ENCODE peak calls at places on chromosomes 16 and 17, in seven cellular contexts. M is nucleus accumbens, Y is uterus, L is breast epithelium, D is AG04450, X is T-helper 2 cell, F is right atrium auricular region. U is an unnamed sample.
A peak's percentile ranks its signal among the peaks of the same experiment; 100 is the strongest.

GRCh38 chr17:80422276-80422675 is 7.3 kb downstream of the ENDOV start:
- DNase-seq in M (no peak), Y (no peak), L (no peak), D (no peak), X (no peak), F (no peak), U (no peak)

GRCh38 chr16:68228652-68229051 is 7.3 kb downstream of the ESRP2 start:
- DNase-seq in M (no peak), Y (no peak), L (no peak), D (no peak), X (no peak), F (no peak), U (no peak)

GRCh38 chr17:35799942-35800341 is 4.5 kb upstream of the MMP28 start:
- DNase-seq in M (no peak), Y (peak; percentile 63), L (peak; percentile 88), D (no peak), X (no peak), F (no peak), U (no peak)

GRCh38 chr16:24717411-24717810 is 12.0 kb upstream of the TNRC6A start:
- DNase-seq in M (no peak), Y (no peak), L (no peak), D (no peak), X (no peak), F (no peak), U (no peak)

GRCh38 chr16:10554569-10554968 is 25.8 kb downstream of the EMP2 start:
- DNase-seq in M (no peak), Y (no peak), L (no peak), D (no peak), X (no peak), F (no peak), U (no peak)

GRCh38 chr16:16183562-16183961 is 39.7 kb downstream of the ABCC6 start:
- DNase-seq in M (no peak), Y (no peak), L (no peak), D (no peak), X (no peak), F (no peak), U (no peak)

GRCh38 chr16:50314665-50315064 is 48.3 kb downstream of the ADCY7 start:
- DNase-seq in M (no peak), Y (no peak), L (no peak), D (no peak), X (no peak), F (no peak), U (no peak)

GRCh38 chr17:45666641-45667040 is 117.5 kb upstream of the CRHR1 start:
- DNase-seq in M (no peak), Y (no peak), L (no peak), D (no peak), X (no peak), F (no peak), U (no peak)

GRCh38 chr16:71499775-71500364 is 10.7 kb upstream of the ZNF19 start:
- DNase-seq in M (no peak), Y (no peak), L (no peak), D (peak; percentile 33), X (no peak), F (no peak), U (peak; percentile 24)

GRCh38 chr16:57534337-57534880 is 2.0 kb downstream of the CCDC102A start:
- DNase-seq in M (no peak), Y (peak; percentile 12), L (peak; percentile 16), D (no peak), X (no peak), F (no peak), U (no peak)

GRCh38 chr17:77948690-77949114 is 9.8 kb upstream of the TNRC6C start:
- DNase-seq in M (no peak), Y (no peak), L (no peak), D (peak; percentile 10), X (no peak), F (no peak), U (no peak)

GRCh38 chr17:83041305-83041704 is 38.1 kb upstream of the METRNL start:
- DNase-seq in M (no peak), Y (no peak), L (no peak), D (no peak), X (no peak), F (no peak), U (no peak)

U was measured in progenitor cell of endocrine pancreas.